ENCODE peak calls at places on chromosomes 2 and 18, in four cellular contexts. T is HepG2, J is K562, Q is H1. D is an unnamed sample.

GRCh38 chr2:34570266-34570872 is 971.3 kb upstream of the FAM98A start:
- DNase-seq in T (peak; percentile 53), J (no peak), Q (no peak), D (no peak)

GRCh38 chr18:61949946-61950345 is 57.1 kb upstream of the RNF152 start:
- DNase-seq in T (no peak), J (no peak), Q (no peak), D (peak; percentile 83)

GRCh38 chr2:224160917-224161316 is 121.8 kb upstream of the SERPINE2 start:
- DNase-seq in T (no peak), J (no peak), Q (no peak), D (no peak)

GRCh38 chr2:74281141-74281540 is 62.1 kb downstream of the SLC4A5 start:
- DNase-seq in T (no peak), J (no peak), Q (no peak), D (no peak)

GRCh38 chr2:114368705-114369104 is 73.7 kb upstream of the DPP10 start:
- DNase-seq in T (no peak), J (no peak), Q (no peak), D (no peak)

GRCh38 chr18:32770651-32771168 is 2.1 kb downstream of the KLHL14 start:
- DNase-seq in T (no peak), J (no peak), Q (no peak), D (no peak)

GRCh38 chr2:86139981-86140380 is 33.9 kb downstream of the PTCD3 start:
- DNase-seq in T (no peak), J (no peak), Q (no peak), D (no peak)

GRCh38 chr2:85930129-85931124 is 41.6 kb upstream of the ST3GAL5 start:
- DNase-seq in T (no peak), J (no peak), Q (no peak), D (no peak)

GRCh38 chr18:25057491-25058050 is 294.4 kb downstream of the ZNF521 start:
- DNase-seq in T (no peak), J (no peak), Q (no peak), D (no peak)

GRCh38 chr2:30446602-30447148 is 371 bp upstream of the LCLAT1 start:
- DNase-seq in T (no peak), J (peak; percentile 20), Q (no peak), D (no peak)

GRCh38 chr2:233840520-233840919 is 13.8 kb downstream of the HJURP start:
- DNase-seq in T (no peak), J (no peak), Q (no peak), D (no peak)

GRCh38 chr18:21298351-21298750 is 56.3 kb downstream of the GREB1L start:
- DNase-seq in T (no peak), J (no peak), Q (no peak), D (no peak)

GRCh38 chr2:47299555-47299954 is 103.4 kb upstream of the MSH2 start:
- DNase-seq in T (no peak), J (peak; percentile 64), Q (no peak), D (no peak)

GRCh38 chr18:9906407-9906955 is 7.3 kb upstream of the VAPA start:
- DNase-seq in T (no peak), J (no peak), Q (no peak), D (no peak)

GRCh38 chr2:33134086-33134763 is 187.5 kb downstream of the LTBP1 start:
- DNase-seq in T (peak; percentile 67), J (peak; percentile 19), Q (no peak), D (peak; percentile 72)

GRCh38 chr18:73991570-73991969 is 156.1 kb downstream of the FBXO15 start:
- DNase-seq in T (no peak), J (no peak), Q (no peak), D (no peak)

GRCh38 chr18:56563568-56563967 is 74.8 kb downstream of the TXNL1 start:
- DNase-seq in T (peak; percentile 51), J (peak; percentile 68), Q (peak; percentile 69), D (no peak)

GRCh38 chr2:150109912-150110311 is 377.6 kb downstream of the RND3 start:
- DNase-seq in T (no peak), J (no peak), Q (no peak), D (no peak)

GRCh38 chr18:1392865-1393734 is 488.4 kb downstream of the ADCYAP1 start:
- DNase-seq in T (peak; percentile 7), J (no peak), Q (no peak), D (no peak)

GRCh38 chr2:128317186-128317897 is 1.3 kb downstream of the HS6ST1 start:
- DNase-seq in T (peak; percentile 63), J (no peak), Q (peak; percentile 36), D (no peak)

GRCh38 chr2:109690457-109690821 is 76.3 kb downstream of the SOWAHC start:
- DNase-seq in T (no peak), J (no peak), Q (no peak), D (no peak)

GRCh38 chr2:65666156-65666725 is 233.8 kb upstream of the SPRED2 start:
- DNase-seq in T (no peak), J (peak; percentile 13), Q (no peak), D (no peak)

GRCh38 chr2:56127773-56128170 is 56.0 kb upstream of the CCDC85A start:
- DNase-seq in T (no peak), J (no peak), Q (no peak), D (no peak)

GRCh38 chr18:62991959-62992358 is 276.6 kb downstream of the PHLPP1 start:
- DNase-seq in T (no peak), J (peak; percentile 82), Q (no peak), D (no peak)

GRCh38 chr2:144518744-144519596 is 949 bp downstream of the ZEB2 start:
- DNase-seq in T (no peak), J (peak; percentile 51), Q (no peak), D (peak; percentile 56)

GRCh38 chr2:121125350-121125749 is 159.7 kb downstream of the TFCP2L1 start:
- DNase-seq in T (no peak), J (no peak), Q (no peak), D (no peak)
- TF ChIP-seq JUN in T (no peak), J (no peak), Q (no peak), D (no peak)

DNA sequence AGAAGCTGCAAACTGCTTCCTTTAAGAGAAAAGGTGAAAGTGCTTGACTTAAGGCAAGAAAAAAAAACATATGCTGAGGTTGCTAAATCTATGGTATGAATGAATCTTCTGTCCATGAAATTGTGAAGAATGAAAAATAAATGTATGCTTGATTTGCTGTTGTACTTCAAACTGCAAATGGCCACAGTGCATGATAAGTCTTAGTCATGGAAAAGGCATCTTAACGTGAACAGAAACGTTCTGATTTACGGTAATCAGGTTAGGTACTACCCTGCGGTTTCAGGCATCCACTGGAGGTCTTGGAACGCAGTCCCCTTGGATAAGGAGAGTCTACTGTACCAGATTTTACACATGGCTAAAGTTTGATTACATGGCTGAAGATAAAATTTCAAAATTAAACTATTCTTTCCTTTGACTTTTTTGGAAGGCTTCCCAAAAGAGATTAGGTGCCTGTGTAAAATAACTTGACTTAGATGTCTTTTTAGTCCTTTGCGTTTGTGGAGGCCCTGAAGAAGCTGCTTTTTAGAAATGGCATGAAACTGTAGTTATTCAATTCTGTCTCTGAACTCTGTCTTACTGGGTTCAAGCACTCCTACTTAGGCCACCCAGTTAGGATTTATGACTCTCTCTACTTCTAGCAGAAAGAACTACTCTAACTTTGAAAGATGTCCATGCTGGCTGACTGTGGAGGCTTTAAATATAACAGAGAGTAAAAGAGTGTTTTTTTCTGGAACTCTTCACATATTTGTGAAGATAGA is 35.9 kb upstream of the SCN9A start:
- DNase-seq in T (no peak), J (no peak), Q (no peak), D (no peak)
- H3K9ac ChIP-seq in T (no peak overlapping the region), J (no peak overlapping the region), Q (no peak overlapping the region), D (no peak overlapping the region)

GRCh38 chr2:209074711-209075110 is 349.1 kb upstream of the MAP2 start:
- DNase-seq in T (no peak), J (no peak), Q (no peak), D (no peak)
- TF ChIP-seq JUN in T (no peak), J (no peak), Q (no peak), D (no peak)

GRCh38 chr2:133841905-133842304 is 273.6 kb upstream of the NCKAP5 start:
- DNase-seq in T (no peak), J (no peak), Q (no peak), D (peak; percentile 90)
- H3K9ac ChIP-seq in T (no peak overlapping the region), J (no peak overlapping the region), Q (no peak overlapping the region), D (peak overlapping the region; percentile 44)

GRCh38 chr2:216373896-216374295 is 1.6 kb upstream of the MARCHF4 start:
- DNase-seq in T (no peak), J (no peak), Q (no peak), D (no peak)

GRCh38 chr2:216372761-216373291 is 543 bp upstream of the MARCHF4 start:
- DNase-seq in T (no peak), J (no peak), Q (no peak), D (peak; percentile 78)

GRCh38 chr2:216371756-216372702 is at the start of gene MARCHF4:
- DNase-seq in T (peak; percentile 12), J (peak; percentile 59), Q (peak; percentile 34), D (peak; percentile 92)

GRCh38 chr2:216369821-216370220 is 2.5 kb downstream of the MARCHF4 start:
- DNase-seq in T (no peak), J (no peak), Q (no peak), D (no peak)

GRCh38 chr2:216370961-216371633 is 1.2 kb downstream of the MARCHF4 start:
- DNase-seq in T (no peak), J (no peak), Q (no peak), D (peak; percentile 17)
- TF ChIP-seq JUN in T (no peak), J (no peak), Q (no peak), D (no peak)

DNA sequence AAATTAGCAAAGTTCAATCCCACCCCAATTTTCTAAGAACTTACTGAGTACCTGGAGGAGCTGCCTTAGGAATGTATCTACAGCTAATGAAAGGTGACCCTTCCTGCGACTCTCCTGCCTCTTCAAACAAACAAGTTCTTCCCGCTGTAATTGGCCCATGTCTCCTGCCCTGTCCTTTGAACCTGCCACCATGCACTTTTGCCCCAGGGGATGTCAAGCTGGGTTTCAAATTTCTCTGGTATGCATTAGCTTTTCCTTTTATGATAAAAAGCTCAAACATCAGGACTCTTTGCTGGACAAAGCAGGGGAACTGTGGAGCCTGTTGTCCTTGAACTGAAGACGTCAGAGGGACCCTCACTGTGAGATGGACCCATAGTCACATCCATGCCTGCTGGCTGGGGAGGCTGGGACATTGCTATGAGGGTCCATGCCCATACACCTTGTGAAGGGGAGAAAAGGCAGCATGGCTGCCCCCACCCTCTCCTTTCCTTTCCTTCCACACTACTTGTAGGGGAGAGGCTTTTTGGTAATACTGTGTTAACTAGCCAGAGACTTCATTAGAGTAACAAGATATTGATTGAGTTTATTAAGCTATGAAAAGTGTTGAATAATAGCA is 210.7 kb upstream of the COPS8 start:
- DNase-seq in T (no peak), J (no peak), Q (no peak), D (no peak)
- H3K9ac ChIP-seq in T (no peak overlapping the region), J (no peak overlapping the region), Q (no peak overlapping the region), D (no peak overlapping the region)

DNA sequence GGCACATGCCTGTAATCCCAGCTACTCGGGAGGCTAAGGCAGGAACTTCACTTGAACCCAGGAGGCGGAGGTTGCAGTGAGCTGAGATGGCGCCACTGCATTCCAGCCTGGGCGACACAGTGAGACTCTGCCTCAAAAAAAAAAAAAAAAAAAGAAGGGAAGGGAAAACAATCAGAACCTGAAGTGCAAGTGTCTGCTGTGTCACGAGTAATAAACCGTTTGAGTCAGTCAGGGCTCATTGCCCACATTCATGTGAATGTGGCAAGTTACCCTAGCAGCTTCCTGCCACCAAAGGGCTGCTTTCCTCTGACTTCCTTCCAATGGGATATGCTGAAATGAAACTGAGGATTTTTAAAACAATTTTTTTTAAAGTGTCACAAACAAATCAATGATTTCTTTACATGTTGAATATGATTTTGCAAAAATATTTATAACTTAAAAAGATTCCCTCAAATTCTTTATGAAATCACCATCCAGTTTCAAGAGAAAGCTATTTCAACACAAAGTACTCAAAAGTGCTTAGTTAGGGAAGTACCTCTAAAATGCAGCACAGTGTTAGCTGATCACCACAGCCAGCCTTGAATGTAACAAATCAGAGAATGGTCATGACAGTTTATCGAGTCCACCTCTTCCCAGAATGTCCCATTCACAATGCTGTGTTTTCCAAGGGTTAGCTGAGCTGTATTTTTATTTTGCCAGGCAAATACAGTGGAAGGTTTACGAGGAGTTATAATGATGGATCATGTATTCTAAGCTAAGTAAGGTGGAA is 36.4 kb downstream of the WDSUB1 start:
- DNase-seq in T (no peak), J (no peak), Q (no peak), D (peak; percentile 88)
- TF ChIP-seq JUN in T (no peak), J (no peak), Q (no peak), D (peak; percentile 24)